ENCODE peak calls at places on chromosome 7, in five cellular contexts. S, Z, H, C and X are unnamed samples.
A peak's percentile ranks its signal among the peaks of the same experiment; 100 is the strongest.

GRCh38 chr7:130667593-130668257 is 823 bp downstream of the COPG2 start:
- DNase-seq in S (no peak), Z (no peak), H (no peak), C (no peak), X (no peak)

GRCh38 chr7:50321678-50322077 is 17.2 kb downstream of the IKZF1 start:
- DNase-seq in S (no peak), Z (no peak), H (no peak), C (no peak), X (no peak)

GRCh38 chr7:80307251-80307856 is 172.7 kb downstream of the GNAI1 start:
- DNase-seq in S (no peak), Z (no peak), H (no peak), C (no peak), X (no peak)

GRCh38 chr7:36967387-36967786 is 243.1 kb upstream of the AOAH start:
- DNase-seq in S (no peak), Z (peak; percentile 78), H (peak; percentile 57), C (peak; percentile 26), X (no peak)

GRCh38 chr7:138776156-138776833 is 21.5 kb upstream of the TMEM213 start:
- DNase-seq in S (no peak), Z (no peak), H (no peak), C (no peak), X (no peak)

GRCh38 chr7:139575338-139575680 is 51.8 kb downstream of the CLEC2L start:
- DNase-seq in S (no peak), Z (no peak), H (no peak), C (no peak), X (no peak)

GRCh38 chr7:139245401-139245800 is 14.4 kb downstream of the UBN2 start:
- DNase-seq in S (no peak), Z (no peak), H (no peak), C (no peak), X (no peak)

GRCh38 chr7:45021604-45022296 is 21.7 kb downstream of the CCM2 start:
- DNase-seq in S (no peak), Z (no peak), H (no peak), C (no peak), X (no peak)

GRCh38 chr7:63899691-63900393 is 98.8 kb upstream of the ZNF722 start:
- DNase-seq in S (peak; percentile 36), Z (no peak), H (peak; percentile 89), C (peak; percentile 74), X (peak; percentile 71)

GRCh38 chr7:87448427-87448826 is 27.1 kb downstream of the ABCB4 start:
- DNase-seq in S (no peak), Z (no peak), H (no peak), C (no peak), X (no peak)

GRCh38 chr7:41027428-41028115 is 675.3 kb downstream of the INHBA start:
- DNase-seq in S (no peak), Z (no peak), H (no peak), C (no peak), X (no peak)

GRCh38 chr7:5594616-5595544 is 171.2 kb upstream of the TNRC18 start:
- DNase-seq in S (no peak), Z (no peak), H (peak; percentile 64), C (no peak), X (no peak)

GRCh38 chr7:50560865-50561351 is 4.3 kb downstream of the DDC start:
- DNase-seq in S (no peak), Z (no peak), H (peak; percentile 31), C (no peak), X (no peak)

GRCh38 chr7:100247152-100247757 is 27.5 kb downstream of the PVRIG start:
- DNase-seq in S (no peak), Z (peak; percentile 70), H (no peak), C (peak; percentile 91), X (no peak)

GRCh38 chr7:26398436-26399308 is 107.0 kb downstream of the SNX10 start:
- DNase-seq in S (no peak), Z (no peak), H (peak; percentile 29), C (peak; percentile 38), X (peak; percentile 8)

GRCh38 chr7:88224596-88225275 is 4.9 kb upstream of the SRI start:
- DNase-seq in S (no peak), Z (no peak), H (no peak), C (no peak), X (no peak)

GRCh38 chr7:26449175-26450165 is 157.8 kb downstream of the SNX10 start:
- DNase-seq in S (no peak), Z (no peak), H (no peak), C (no peak), X (no peak)

GRCh38 chr7:151992375-151992774 is 33.1 kb upstream of the GALNT11 start:
- DNase-seq in S (no peak), Z (peak; percentile 85), H (no peak), C (peak; percentile 22), X (no peak)

GRCh38 chr7:47546171-47546570 is 35.7 kb downstream of the TNS3 start:
- DNase-seq in S (no peak), Z (no peak), H (no peak), C (no peak), X (no peak)

GRCh38 chr7:39083781-39084180 is 106.1 kb downstream of the POU6F2 start:
- DNase-seq in S (no peak), Z (no peak), H (no peak), C (no peak), X (no peak)

GRCh38 chr7:12943781-12944180 is 256.3 kb downstream of the ARL4A start:
- DNase-seq in S (no peak), Z (no peak), H (no peak), C (no peak), X (no peak)

GRCh38 chr7:157468221-157469111 is 131.7 kb downstream of the DNAJB6 start:
- DNase-seq in S (no peak), Z (no peak), H (no peak), C (no peak), X (no peak)

GRCh38 chr7:124057872-124058271 is 25.0 kb upstream of the TMEM229A start:
- DNase-seq in S (no peak), Z (no peak), H (no peak), C (no peak), X (no peak)

GRCh38 chr7:15723840-15724239 is 37.4 kb upstream of the MEOX2 start:
- DNase-seq in S (no peak), Z (no peak), H (no peak), C (no peak), X (no peak)

GRCh38 chr7:25897261-25897782 is 254.7 kb upstream of the NFE2L3 start:
- DNase-seq in S (no peak), Z (no peak), H (no peak), C (no peak), X (no peak)

GRCh38 chr7:46566375-46566774 is 645.3 kb upstream of the IGFBP3 start:
- DNase-seq in S (no peak), Z (no peak), H (no peak), C (no peak), X (no peak)

GRCh38 chr7:20214787-20215669 is 2.2 kb downstream of the MACC1 start:
- DNase-seq in S (no peak), Z (no peak), H (no peak), C (no peak), X (no peak)

GRCh38 chr7:74083928-74084721 is 521 bp downstream of the LIMK1 start:
- DNase-seq in S (no peak), Z (no peak), H (peak; percentile 64), C (no peak), X (no peak)

GRCh38 chr7:68166525-68166924 is 1169.9 kb downstream of the TYW1 start:
- DNase-seq in S (no peak), Z (no peak), H (no peak), C (no peak), X (no peak)

GRCh38 chr7:116631676-116632075 is 40.3 kb upstream of the MET start:
- DNase-seq in S (no peak), Z (no peak), H (no peak), C (no peak), X (no peak)

GRCh38 chr7:44272981-44273380 is 52.4 kb downstream of the CAMK2B start:
- DNase-seq in S (no peak), Z (no peak), H (no peak), C (no peak), X (no peak)

GRCh38 chr7:95026421-95027072 is 119.2 kb downstream of the PPP1R9A start:
- DNase-seq in S (no peak), Z (no peak), H (no peak), C (no peak), X (no peak)
- H3K4me1 ChIP-seq in S (no peaks in the 10 kb centered on the region), Z (no peaks in the 10 kb centered on the region), H (no peaks in the 10 kb centered on the region), C (no peaks in the 10 kb centered on the region), X (no peaks in the 10 kb centered on the region)

DNA sequence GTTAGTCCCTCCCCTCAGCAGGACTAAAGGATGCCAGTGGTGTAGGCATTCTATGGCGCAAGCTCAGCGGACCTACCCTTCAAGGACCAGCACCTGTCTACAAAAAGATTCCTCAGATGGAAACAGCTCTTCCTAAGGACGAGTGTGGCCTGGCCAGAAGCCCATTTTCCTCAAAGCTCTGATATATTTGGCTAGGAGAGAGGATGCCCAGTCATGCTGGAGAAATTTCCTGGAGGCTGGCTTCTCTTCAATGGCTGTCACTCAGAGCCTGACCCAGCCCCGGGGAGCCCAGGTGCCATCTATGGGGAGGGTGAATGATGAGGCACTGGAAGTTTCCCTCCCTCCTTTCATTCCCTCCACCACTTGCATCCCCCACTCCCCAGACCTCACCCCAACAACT is 111.5 kb downstream of the PLXNA4 start:
- DNase-seq in S (no peak), Z (no peak), H (no peak), C (no peak), X (no peak)
- TF ChIP-seq CTCF in S (no peak), Z (no peak), H (no peak), C (no peak), X (no peak)

GRCh38 chr7:17129218-17129617 is 169.2 kb upstream of the AHR start:
- DNase-seq in S (no peak), Z (no peak), H (no peak), C (no peak), X (no peak)

GRCh38 chr7:17132726-17133125 is 165.7 kb upstream of the AHR start:
- DNase-seq in S (no peak), Z (no peak), H (no peak), C (no peak), X (no peak)

GRCh38 chr7:17130281-17131059 is 168.0 kb upstream of the AHR start:
- DNase-seq in S (no peak), Z (peak; percentile 13), H (no peak), C (no peak), X (no peak)

GRCh38 chr7:17131983-17132655 is 166.3 kb upstream of the AHR start:
- DNase-seq in S (no peak), Z (no peak), H (no peak), C (no peak), X (no peak)

GRCh38 chr7:17131060-17131345 is 167.4 kb upstream of the AHR start:
- DNase-seq in S (no peak), Z (no peak), H (no peak), C (no peak), X (no peak)
- H3K4me3 ChIP-seq in S (peak overlapping the region; percentile 17), Z (no peak overlapping the region), H (no peak overlapping the region), C (no peak overlapping the region), X (peak overlapping the region; percentile 17)

GRCh38 chr7:101933028-101933427 is 115.6 kb downstream of the CUX1 start:
- DNase-seq in S (no peak), Z (no peak), H (no peak), C (no peak), X (no peak)

GRCh38 chr7:101933685-101934084 is 116.3 kb downstream of the CUX1 start:
- DNase-seq in S (no peak), Z (no peak), H (no peak), C (no peak), X (no peak)

GRCh38 chr7:101935521-101936141 is 118.2 kb downstream of the CUX1 start:
- DNase-seq in S (no peak), Z (no peak), H (no peak), C (peak; percentile 95), X (no peak)

GRCh38 chr7:101934618-101935017 is 117.2 kb downstream of the CUX1 start:
- DNase-seq in S (no peak), Z (no peak), H (no peak), C (no peak), X (no peak)

GRCh38 chr7:101932053-101932452 is 114.6 kb downstream of the CUX1 start:
- DNase-seq in S (no peak), Z (no peak), H (no peak), C (no peak), X (no peak)
- H3K4me1 ChIP-seq in S (peaks cover 38% of the 10 kb centered on the region), Z (peaks cover 14% of the 10 kb centered on the region), H (peaks cover 17% of the 10 kb centered on the region), C (peaks cover 29% of the 10 kb centered on the region), X (peaks cover 36% of the 10 kb centered on the region)